ENCODE peak calls at places on chromosomes 1 and 21, in eight cellular contexts. P is B cell, T is cardiac fibroblast, X is fibroblast of the aortic adventitia, C is HL-60, S is GM13977, W is GM20000, B is upper lobe of left lung. A is an unnamed sample.
A peak's percentile ranks its signal among the peaks of the same experiment; 100 is the strongest.

GRCh38 chr1:162081316-162081715 is 11.8 kb downstream of the NOS1AP start:
- DNase-seq in P (no peak), T (peak; percentile 8), X (no peak), C (no peak), S (no peak), W (no peak), B (no peak), A (no peak)

GRCh38 chr1:200217703-200218102 is 190.2 kb downstream of the NR5A2 start:
- DNase-seq in P (no peak), T (no peak), X (no peak), C (no peak), S (no peak), W (peak; percentile 25), B (no peak), A (peak; percentile 18)

GRCh38 chr21:43340491-43341348 is 86.2 kb downstream of the SIK1 start:
- DNase-seq in P (no peak), T (peak; percentile 90), X (peak; percentile 58), C (no peak), S (no peak), W (no peak), B (peak; percentile 74), A (no peak)

GRCh38 chr1:167501513-167502191 is 16.7 kb downstream of the CD247 start:
- DNase-seq in P (no peak), T (no peak), X (no peak), C (no peak), S (no peak), W (no peak), B (no peak), A (peak; percentile 61)

GRCh38 chr1:16294219-16295212 is 57.5 kb upstream of the CPLANE2 start:
- DNase-seq in P (no peak), T (no peak), X (no peak), C (no peak), S (peak; percentile 31), W (no peak), B (no peak), A (no peak)

GRCh38 chr1:61241411-61241838 is 159.1 kb downstream of the NFIA start:
- DNase-seq in P (no peak), T (peak; percentile 62), X (peak; percentile 86), C (peak; percentile 53), S (no peak), W (no peak), B (no peak), A (no peak)

GRCh38 chr1:78758493-78758892 is 108.9 kb downstream of the IFI44 start:
- DNase-seq in P (no peak), T (no peak), X (no peak), C (no peak), S (no peak), W (no peak), B (no peak), A (no peak)

GRCh38 chr1:167791281-167792209 is 69.8 kb downstream of the MPZL1 start:
- DNase-seq in P (no peak), T (peak; percentile 92), X (peak; percentile 93), C (peak; percentile 57), S (no peak), W (no peak), B (no peak), A (no peak)

GRCh38 chr1:181638004-181638403 is 154.7 kb downstream of the CACNA1E start:
- DNase-seq in P (no peak), T (no peak), X (no peak), C (no peak), S (no peak), W (no peak), B (no peak), A (no peak)

GRCh38 chr1:181632492-181632891 is 149.2 kb downstream of the CACNA1E start:
- DNase-seq in P (no peak), T (no peak), X (no peak), C (no peak), S (no peak), W (no peak), B (no peak), A (no peak)

GRCh38 chr1:181630838-181631237 is 147.5 kb downstream of the CACNA1E start:
- DNase-seq in P (no peak), T (no peak), X (no peak), C (no peak), S (no peak), W (no peak), B (peak; percentile 70), A (no peak)

GRCh38 chr1:181632960-181633359 is 149.6 kb downstream of the CACNA1E start:
- DNase-seq in P (no peak), T (no peak), X (no peak), C (no peak), S (no peak), W (no peak), B (no peak), A (no peak)

GRCh38 chr1:181635108-181635507 is 151.8 kb downstream of the CACNA1E start:
- DNase-seq in P (no peak), T (no peak), X (no peak), C (no peak), S (no peak), W (no peak), B (no peak), A (no peak)
- TF ChIP-seq CTCF in P (no peak), T (no peak), X (no peak), C (no peak), S (no peak), W (no peak), B (no peak), A (no peak)

GRCh38 chr1:58249371-58249728 is 297.2 kb downstream of the OMA1 start:
- DNase-seq in P (no peak), T (no peak), X (no peak), C (no peak), S (no peak), W (no peak), B (no peak), A (no peak)

GRCh38 chr1:58251415-58252073 is 295.0 kb downstream of the OMA1 start:
- DNase-seq in P (no peak), T (no peak), X (no peak), C (peak; percentile 73), S (peak; percentile 28), W (peak; percentile 48), B (no peak), A (peak; percentile 32)

GRCh38 chr1:58250587-58250948 is 296.0 kb downstream of the OMA1 start:
- DNase-seq in P (no peak), T (no peak), X (no peak), C (no peak), S (no peak), W (no peak), B (no peak), A (no peak)

GRCh38 chr1:58248067-58248466 is 298.5 kb downstream of the OMA1 start:
- DNase-seq in P (no peak), T (no peak), X (no peak), C (no peak), S (no peak), W (no peak), B (no peak), A (no peak)

DNA sequence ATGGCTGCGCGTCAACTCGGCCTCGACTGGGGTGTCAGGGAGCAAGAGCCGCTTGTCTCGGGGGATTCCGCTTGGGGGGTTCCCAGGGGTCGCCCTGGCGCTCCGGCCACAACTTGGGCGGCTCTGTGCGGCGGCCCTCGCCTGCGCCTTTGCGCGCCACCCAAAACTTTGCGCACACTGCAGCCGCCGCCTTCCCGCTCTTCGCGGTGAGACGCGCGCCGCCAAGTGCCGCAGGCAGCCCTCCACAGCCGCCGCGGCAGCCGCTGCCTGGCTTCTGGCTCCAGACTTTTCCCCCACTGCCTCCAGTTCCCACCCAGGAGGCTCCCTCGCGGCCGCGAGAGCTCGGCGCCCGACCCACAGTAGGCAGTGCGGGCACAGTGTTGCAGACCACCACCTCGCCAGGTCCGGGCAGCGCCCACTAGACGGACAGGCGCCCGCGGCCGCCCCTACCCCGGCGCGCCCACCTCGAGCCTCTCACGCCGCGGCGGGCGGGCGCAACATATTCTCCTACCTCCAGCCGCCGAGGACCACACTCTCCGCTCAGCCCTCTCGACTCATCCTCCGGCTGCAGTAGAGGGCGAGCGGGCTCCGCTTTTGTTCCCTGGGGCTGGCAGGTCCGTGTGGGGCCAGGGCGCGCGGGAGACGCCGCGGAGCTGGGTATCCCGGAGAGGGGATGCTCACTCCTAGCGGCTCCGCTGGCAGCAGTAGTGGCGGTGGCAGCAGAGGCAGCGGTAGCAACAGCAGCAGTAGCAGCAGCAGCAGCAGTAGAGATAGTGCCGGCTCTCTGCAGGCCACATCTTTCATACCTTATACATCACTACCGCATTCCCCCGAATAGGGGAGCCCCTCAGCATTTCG is 296.6 kb downstream of the OMA1 start:
- DNase-seq in P (no peak), T (peak; percentile 20), X (peak; percentile 18), C (no peak), S (peak; percentile 61), W (peak; percentile 58), B (peak; percentile 79), A (peak; percentile 40)
- TF ChIP-seq CTCF in P (no peak), T (no peak), X (no peak), C (no peak), S (no peak), W (no peak), B (no peak), A (no peak)

GRCh38 chr1:83762419-83762818 is 236.5 kb downstream of the TTLL7 start:
- DNase-seq in P (no peak), T (no peak), X (no peak), C (no peak), S (no peak), W (no peak), B (no peak), A (no peak)

GRCh38 chr1:83763281-83764095 is 235.4 kb downstream of the TTLL7 start:
- DNase-seq in P (no peak), T (no peak), X (no peak), C (no peak), S (no peak), W (no peak), B (no peak), A (no peak)

GRCh38 chr1:83760211-83760978 is 238.5 kb downstream of the TTLL7 start:
- DNase-seq in P (no peak), T (no peak), X (no peak), C (no peak), S (no peak), W (no peak), B (no peak), A (no peak)

GRCh38 chr1:83761977-83762376 is 237.0 kb downstream of the TTLL7 start:
- DNase-seq in P (no peak), T (no peak), X (no peak), C (no peak), S (no peak), W (no peak), B (no peak), A (no peak)

DNA sequence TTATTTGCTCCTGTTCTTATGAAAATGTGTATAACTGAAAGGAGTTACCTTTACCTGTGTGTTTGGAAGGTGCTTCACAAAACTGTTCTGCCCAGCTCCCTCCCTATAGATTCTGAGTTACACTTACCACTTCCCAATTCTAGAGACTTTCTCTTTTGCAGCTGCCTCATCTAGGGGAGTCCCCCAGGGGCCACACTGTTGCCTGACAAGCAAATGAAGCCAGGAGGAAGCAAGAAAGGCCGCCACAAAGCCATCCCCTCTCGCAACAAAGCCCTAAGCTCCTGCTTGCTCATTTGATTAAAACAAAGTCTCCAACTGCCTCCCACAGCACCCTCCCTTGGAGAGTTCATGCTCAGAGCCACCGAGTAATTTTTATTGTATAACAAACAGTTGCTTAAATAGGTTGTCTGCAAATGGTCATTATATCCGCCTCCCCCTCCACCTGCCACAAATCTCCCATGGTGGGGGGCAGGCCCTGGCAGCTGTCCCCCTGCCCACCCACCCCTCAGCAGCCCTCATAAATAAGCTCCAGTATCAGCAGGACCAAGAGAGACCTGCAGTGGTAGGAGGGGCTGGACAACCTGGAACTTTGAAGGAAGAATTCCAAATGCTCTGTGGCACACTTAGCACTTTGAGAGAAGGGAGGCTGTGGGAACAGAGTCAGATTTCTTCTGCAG is 237.7 kb downstream of the TTLL7 start:
- DNase-seq in P (peak; percentile 55), T (no peak), X (no peak), C (peak; percentile 26), S (peak; percentile 50), W (peak; percentile 76), B (no peak), A (peak; percentile 57)
- TF ChIP-seq CTCF in P (no peak), T (no peak), X (no peak), C (no peak), S (peak; percentile 29), W (no peak), B (no peak), A (no peak)

GRCh38 chr1:92314024-92314423 is 15.2 kb downstream of the RPAP2 start:
- DNase-seq in P (no peak), T (no peak), X (no peak), C (no peak), S (no peak), W (no peak), B (no peak), A (no peak)

GRCh38 chr1:92307980-92308379 is 9.1 kb downstream of the RPAP2 start:
- DNase-seq in P (no peak), T (no peak), X (no peak), C (no peak), S (no peak), W (no peak), B (no peak), A (no peak)

GRCh38 chr1:92315766-92316413 is 17.0 kb downstream of the RPAP2 start:
- DNase-seq in P (no peak), T (no peak), X (no peak), C (no peak), S (no peak), W (no peak), B (no peak), A (peak; percentile 83)

GRCh38 chr1:92306020-92306419 is 7.2 kb downstream of the RPAP2 start:
- DNase-seq in P (no peak), T (no peak), X (no peak), C (no peak), S (no peak), W (no peak), B (no peak), A (no peak)

DNA sequence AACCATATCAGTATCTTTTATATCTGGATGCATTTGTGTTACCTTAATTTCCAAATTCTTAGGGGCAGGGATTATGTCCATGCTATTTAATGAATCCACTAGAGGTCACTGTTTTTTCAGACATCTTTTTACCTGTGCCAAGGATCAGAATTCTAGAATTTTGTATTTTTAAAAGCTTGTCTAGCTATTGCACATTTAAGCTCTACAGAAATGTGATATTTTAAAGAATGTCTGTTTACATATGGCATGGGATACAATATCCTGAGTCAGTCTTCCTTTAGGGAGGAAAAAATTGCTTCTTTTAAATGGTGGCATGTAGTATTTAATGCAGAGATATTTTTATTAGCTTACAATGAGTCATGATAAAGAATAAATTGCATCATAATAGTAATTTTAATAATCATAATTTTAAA is 11.3 kb downstream of the RPAP2 start:
- DNase-seq in P (peak; percentile 18), T (peak; percentile 52), X (peak; percentile 57), C (no peak), S (peak; percentile 32), W (peak; percentile 31), B (no peak), A (no peak)
- TF ChIP-seq CTCF in P (peak; percentile 76), T (peak; percentile 44), X (peak; percentile 65), C (peak; percentile 30), S (peak; percentile 53), W (peak; percentile 13), B (peak; percentile 47), A (peak; percentile 74)